ENCODE peak calls at places on chromosomes 16 and 17, in four cellular contexts. V, G, C and L are unnamed samples.

GRCh38 chr17:21460358-21460757 is 84.2 kb downstream of the KCNJ12 start:
- DNase-seq in V (no peak), G (no peak), C (peak), L (no peak)

GRCh38 chr17:66450008-66450856 is 147.8 kb downstream of the PRKCA start:
- DNase-seq in V (no peak), G (peak), C (no peak), L (no peak)

GRCh38 chr16:27690604-27691003 is 140.7 kb downstream of the KATNIP start:
- DNase-seq in V (peak), G (peak), C (peak), L (no peak)

GRCh38 chr17:78727476-78728229 is 54.4 kb downstream of the CYTH1 start:
- DNase-seq in V (no peak), G (no peak), C (no peak), L (no peak)

GRCh38 chr16:78768723-78769122 is 669.3 kb downstream of the WWOX start:
- DNase-seq in V (no peak), G (no peak), C (no peak), L (no peak)

GRCh38 chr16:20396846-20397467 is 7.6 kb downstream of the PDILT start:
- DNase-seq in V (no peak), G (no peak), C (no peak), L (no peak)

GRCh38 chr17:19336938-19337711 is 25.4 kb downstream of the B9D1 start:
- DNase-seq in V (no peak), G (no peak), C (no peak), L (no peak)

GRCh38 chr17:61486135-61487120 is 34.2 kb downstream of the TBX4 start:
- DNase-seq in V (no peak), G (peak), C (peak), L (no peak)

GRCh38 chr17:39208893-39209292 is 8.8 kb downstream of the RPL19 start:
- DNase-seq in V (peak), G (peak), C (no peak), L (no peak)

GRCh38 chr17:31269178-31269577 is 27.9 kb downstream of the OMG start:
- DNase-seq in V (no peak), G (no peak), C (no peak), L (no peak)

GRCh38 chr17:77391668-77392375 is 251.1 kb downstream of the SEC14L1 start:
- DNase-seq in V (no peak), G (no peak), C (peak), L (no peak)

GRCh38 chr16:585351-585750 is 4.5 kb upstream of the RAB40C start:
- DNase-seq in V (no peak), G (no peak), C (no peak), L (no peak)

GRCh38 chr17:32275060-32276042 is 9.7 kb downstream of the RHBDL3 start:
- DNase-seq in V (no peak), G (no peak), C (peak), L (peak)

GRCh38 chr17:34703533-34703932 is 124.2 kb downstream of the TMEM132E start:
- DNase-seq in V (no peak), G (peak), C (peak), L (no peak)

GRCh38 chr16:88633684-88634140 is 4.7 kb upstream of the IL17C start:
- DNase-seq in V (peak), G (no peak), C (peak), L (no peak)

GRCh38 chr16:84518804-84519341 is 14.4 kb upstream of the MEAK7 start:
- DNase-seq in V (no peak), G (peak), C (no peak), L (no peak)

GRCh38 chr16:87033021-87033471 is 284.1 kb downstream of the C16orf95 start:
- DNase-seq in V (no peak), G (no peak), C (no peak), L (no peak)

GRCh38 chr17:30720013-30720471 is 104.5 kb downstream of the CRLF3 start:
- DNase-seq in V (no peak), G (no peak), C (no peak), L (no peak)

GRCh38 chr16:2275476-2276450 is 7.8 kb upstream of the RNPS1 start:
- DNase-seq in V (no peak), G (no peak), C (no peak), L (no peak)

GRCh38 chr17:58337600-58338453 is 9.2 kb upstream of the TSPOAP1 start:
- DNase-seq in V (peak), G (peak), C (peak), L (no peak)

GRCh38 chr16:84334058-84334457 is 34.3 kb upstream of the ATP2C2 start:
- DNase-seq in V (no peak), G (no peak), C (no peak), L (no peak)

GRCh38 chr17:16989953-16990860 is 18.3 kb upstream of the TNFRSF13B start:
- DNase-seq in V (no peak), G (no peak), C (peak), L (no peak)

GRCh38 chr17:81967533-81968395 is 6.8 kb upstream of the NOTUM start:
- DNase-seq in V (peak), G (peak), C (peak), L (no peak)

GRCh38 chr17:45052052-45052772 is 780 bp upstream of the DCAKD start:
- DNase-seq in V (no peak), G (peak), C (peak), L (peak)

GRCh38 chr17:17693253-17693954 is 12.1 kb downstream of the RAI1 start:
- DNase-seq in V (no peak), G (no peak), C (no peak), L (peak)

GRCh38 chr17:82832411-82832810 is 7.4 kb downstream of the ZNF750 start:
- DNase-seq in V (no peak), G (no peak), C (no peak), L (no peak)

GRCh38 chr16:74842413-74842812 is 67.8 kb upstream of the FA2H start:
- DNase-seq in V (no peak), G (no peak), C (no peak), L (no peak)

GRCh38 chr17:56939869-56940484 is 20.9 kb downstream of the COIL start:
- DNase-seq in V (peak), G (peak), C (peak), L (no peak)

GRCh38 chr17:9974460-9975381 is 69.7 kb upstream of the RCVRN start:
- DNase-seq in V (no peak), G (no peak), C (no peak), L (no peak)

GRCh38 chr16:3115011-3115410 is 2.6 kb downstream of the ZNF205 start:
- DNase-seq in V (no peak), G (no peak), C (no peak), L (no peak)

GRCh38 chr16:74448990-74449389 is 27.7 kb upstream of the CLEC18B start:
- DNase-seq in V (no peak), G (no peak), C (peak), L (no peak)

GRCh38 chr17:41697122-41697962 is 8.7 kb downstream of the EIF1 start:
- DNase-seq in V (no peak), G (no peak), C (peak), L (no peak)